ENCODE peak calls at places on chromosomes 7 and 10, in ten cellular contexts. X, S, Z, K, O, I, M, F, R and E are unnamed samples.

GRCh38 chr7:70000747-70001348 is 402.6 kb downstream of the AUTS2 start:
- DNase-seq in X (no peak), O (no peak), R (no peak), F (no peak), S (no peak), Z (no peak), K (no peak), I (no peak), M (no peak), E (no peak)

GRCh38 chr7:115799430-115799829 is 231.1 kb downstream of the TFEC start:
- DNase-seq in R (no peak), O (no peak), X (no peak), K (no peak), M (no peak), S (no peak), F (no peak), Z (no peak), I (no peak), E (no peak)

GRCh38 chr7:66303454-66304160 is 98.5 kb downstream of the TPST1 start:
- DNase-seq in F (no peak), O (no peak), S (no peak), M (no peak), R (no peak), I (no peak), Z (no peak), K (no peak), X (no peak), E (no peak)

GRCh38 chr7:1533569-1534329 is 3.2 kb downstream of the MAFK start:
- DNase-seq in F (peak; percentile 54), Z (no peak), O (peak; percentile 93), K (peak; percentile 95), I (peak; percentile 55), M (peak; percentile 83), R (peak; percentile 81), X (no peak), S (peak; percentile 67), E (peak; percentile 99)

GRCh38 chr7:128189231-128189930 is 51.7 kb upstream of the LEP start:
- DNase-seq in X (no peak), I (no peak), M (no peak), R (no peak), O (no peak), Z (no peak), F (no peak), K (no peak), S (no peak), E (no peak)

GRCh38 chr7:148717266-148717793 is 18.6 kb downstream of the CUL1 start:
- DNase-seq in X (no peak), I (no peak), S (no peak), R (no peak), Z (no peak), F (no peak), M (no peak), O (no peak), K (no peak), E (no peak)

GRCh38 chr7:101116898-101117297 is 10.0 kb upstream of the SERPINE1 start:
- DNase-seq in Z (no peak), R (no peak), K (no peak), O (peak; percentile 75), I (no peak), M (no peak), X (no peak), S (no peak), F (no peak), E (no peak)

GRCh38 chr10:63718453-63718852 is 197.3 kb downstream of the REEP3 start:
- DNase-seq in X (no peak), R (no peak), M (no peak), S (no peak), I (no peak), Z (no peak), O (no peak), F (no peak), K (no peak), E (no peak)

GRCh38 chr10:97106207-97106606 is 79.6 kb downstream of the SLIT1 start:
- DNase-seq in Z (no peak), S (no peak), M (no peak), R (no peak), O (no peak), X (no peak), I (no peak), F (no peak), K (no peak), E (no peak)

GRCh38 chr10:3366043-3366442 is 193.5 kb upstream of the PITRM1 start:
- DNase-seq in Z (no peak), R (no peak), S (no peak), X (no peak), K (no peak), F (no peak), M (no peak), O (no peak), I (no peak), E (no peak)

GRCh38 chr10:88920198-88920597 is 32.4 kb downstream of the ACTA2 start:
- DNase-seq in S (no peak), M (no peak), O (peak; percentile 61), X (no peak), I (no peak), Z (no peak), R (no peak), K (peak; percentile 31), F (no peak), E (no peak)

GRCh38 chr7:341841-342638 is 52.1 kb downstream of the FOXL3 start:
- DNase-seq in R (peak; percentile 80), X (no peak), I (peak; percentile 57), F (peak; percentile 54), Z (no peak), S (peak; percentile 97), K (no peak), O (no peak), M (no peak), E (peak; percentile 92)

GRCh38 chr10:5890519-5890878 is 456 bp downstream of the FBH1 start:
- DNase-seq in I (peak; percentile 30), F (no peak), O (peak; percentile 36), S (no peak), R (peak; percentile 48), K (no peak), M (peak; percentile 43), Z (peak; percentile 45), X (no peak), E (peak; percentile 80)

GRCh38 chr7:45085619-45086200 is 3.1 kb downstream of the NACAD start:
- DNase-seq in K (no peak), R (no peak), F (no peak), M (no peak), I (no peak), S (no peak), X (no peak), O (no peak), Z (no peak), E (peak; percentile 73)

GRCh38 chr7:45088146-45088701 is 545 bp downstream of the NACAD start:
- DNase-seq in Z (peak; percentile 56), O (no peak), S (no peak), I (no peak), R (no peak), M (no peak), F (no peak), K (no peak), X (no peak), E (peak; percentile 82)

GRCh38 chr7:45088821-45089313 is at the start of gene NACAD:
- DNase-seq in X (no peak), I (peak; percentile 63), K (peak; percentile 18), F (peak; percentile 53), S (peak; percentile 40), M (peak; percentile 37), Z (peak; percentile 53), O (no peak), R (peak; percentile 65), E (peak; percentile 91)

GRCh38 chr7:45086348-45087065 is 2.3 kb downstream of the NACAD start:
- DNase-seq in M (no peak), O (no peak), K (no peak), R (no peak), S (no peak), Z (no peak), I (no peak), X (no peak), F (no peak), E (peak; percentile 63)

GRCh38 chr7:45087301-45088145 is 1.2 kb downstream of the NACAD start:
- DNase-seq in F (no peak), O (no peak), S (no peak), Z (no peak), K (no peak), I (no peak), M (no peak), X (no peak), R (no peak), E (peak; percentile 91)
- H3K4me3 ChIP-seq in F (peak overlapping the region; percentile 78), O (no peak overlapping the region), S (peak overlapping the region; percentile 57), Z (peak overlapping the region; percentile 83), K (peak overlapping the region; percentile 62), I (peak overlapping the region; percentile 64), M (no peak overlapping the region), X (no peak overlapping the region), R (no peak overlapping the region), E (no peak overlapping the region)

DNA sequence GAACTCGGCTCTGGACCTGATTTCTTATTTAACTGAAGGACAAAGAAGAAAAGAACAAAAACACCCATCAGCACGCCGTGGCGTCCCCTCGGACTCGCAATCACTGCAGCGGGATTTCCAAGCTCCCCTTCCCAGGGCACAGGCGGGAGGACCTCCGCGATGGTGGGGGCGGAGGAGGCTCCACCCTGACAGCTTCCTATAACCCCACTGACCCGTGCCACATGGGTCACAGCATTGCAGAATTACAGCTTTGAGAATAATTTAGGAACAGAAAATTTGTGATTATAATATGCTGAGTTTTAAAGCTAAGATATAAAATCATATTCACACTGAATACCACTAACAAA is 129.7 kb upstream of the SEC61G start:
- DNase-seq in O (peak; percentile 2), R (no peak), X (no peak), M (no peak), S (no peak), I (no peak), F (no peak), Z (no peak), K (no peak), E (no peak)
- H3K4me3 ChIP-seq in O (peak overlapping the region; percentile 45), R (peak overlapping the region; percentile 11), X (peak overlapping the region; percentile 38), M (peak overlapping the region; percentile 34), S (peak overlapping the region; percentile 28), I (peak overlapping the region; percentile 39), F (peak overlapping the region; percentile 54), Z (peak overlapping the region; percentile 70), K (peak overlapping the region; percentile 6), E (peak overlapping the region; percentile 73)

DNA sequence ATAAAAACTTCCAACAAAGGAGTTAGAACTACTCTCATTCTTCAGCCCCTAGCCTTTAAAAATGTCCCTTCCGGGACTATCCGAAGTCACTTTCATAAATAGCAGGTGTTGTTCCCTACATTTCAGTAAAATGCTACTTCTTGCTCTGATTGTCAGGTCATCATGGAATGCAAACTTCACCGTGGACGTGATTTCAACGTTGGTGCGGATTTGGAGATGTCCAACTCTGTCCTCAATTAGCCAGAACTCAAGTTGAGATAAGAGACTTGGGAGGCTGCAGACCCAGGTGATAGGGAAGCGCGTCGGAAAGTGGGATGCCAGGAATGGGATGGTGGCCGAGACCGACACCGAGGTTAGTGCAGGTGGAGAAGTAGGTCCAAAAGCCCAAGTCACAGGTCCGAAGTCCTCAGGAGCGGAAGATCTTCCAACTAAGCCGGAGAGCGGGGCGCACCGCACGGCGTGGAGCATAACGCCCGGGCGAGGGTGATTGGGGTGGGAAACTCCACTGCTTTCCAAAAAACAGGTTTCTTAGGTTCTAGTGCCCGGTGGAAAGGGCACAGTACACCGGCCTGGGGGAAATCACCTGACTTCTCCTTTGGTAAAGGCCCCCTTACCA is 11.5 kb upstream of the SPAG6 start:
- DNase-seq in M (peak; percentile 31), S (no peak), F (no peak), O (no peak), I (no peak), K (no peak), Z (no peak), X (no peak), R (no peak), E (no peak)
- H3K4me3 ChIP-seq in M (no peak overlapping the region), S (no peak overlapping the region), F (peak overlapping the region; percentile 65), O (no peak overlapping the region), I (no peak overlapping the region), K (no peak overlapping the region), Z (peak overlapping the region; percentile 50), X (peak overlapping the region; percentile 11), R (peak overlapping the region; percentile 9), E (no peak overlapping the region)

GRCh38 chr7:134995239-134996096 is 9.2 kb downstream of the AGBL3 start:
- DNase-seq in I (no peak), R (peak; percentile 18), M (no peak), S (no peak), K (no peak), Z (no peak), O (no peak), X (no peak), F (no peak), E (no peak)
- H3K4me3 ChIP-seq in I (no peak overlapping the region), R (no peak overlapping the region), M (no peak overlapping the region), S (no peak overlapping the region), K (no peak overlapping the region), Z (no peak overlapping the region), O (no peak overlapping the region), X (no peak overlapping the region), F (no peak overlapping the region), E (no peak overlapping the region)